ENCODE peak calls at places on chromosomes 12 and 14, in four cellular contexts. I, Q, Y and B are unnamed samples.

GRCh38 chr14:57189070-57189469 is 79.6 kb downstream of the EXOC5 start:
- DNase-seq in I (no peak), Q (no peak), Y (no peak), B (no peak)

GRCh38 chr12:109621271-109621671 is 47.7 kb downstream of the MVK start:
- DNase-seq in I (no peak), Q (no peak), Y (no peak), B (no peak)

GRCh38 chr12:6533653-6534157 is 612 bp upstream of the GAPDH start:
- DNase-seq in I (peak), Q (peak), Y (peak), B (peak)

GRCh38 chr12:39620664-39621658 is 1.4 kb upstream of the ABCD2 start:
- DNase-seq in I (no peak), Q (no peak), Y (peak), B (peak)

GRCh38 chr12:64624035-64624434 is 13.7 kb downstream of the RASSF3 start:
- DNase-seq in I (no peak), Q (no peak), Y (no peak), B (no peak)

GRCh38 chr14:50773632-50774541 is 57.1 kb downstream of the NIN start:
- DNase-seq in I (no peak), Q (no peak), Y (peak), B (peak)

GRCh38 chr12:127717293-127717692 is 549.7 kb upstream of the TMEM132C start:
- DNase-seq in I (no peak), Q (no peak), Y (no peak), B (no peak)

GRCh38 chr12:90174198-90174510 is 465.5 kb upstream of the ATP2B1 start:
- DNase-seq in I (no peak), Q (no peak), Y (peak), B (no peak)

GRCh38 chr12:118327381-118327780 is 45.3 kb downstream of the TAOK3 start:
- DNase-seq in I (no peak), Q (no peak), Y (no peak), B (no peak)

GRCh38 chr14:69612759-69613145 is 1.4 kb downstream of the SUSD6 start:
- DNase-seq in I (no peak), Q (no peak), Y (no peak), B (peak)